ENCODE peak calls at places on chromosome 16, in seven cellular contexts. J is BE2C, A is A549, Q is breast epithelium, N is PC-3, V is AG09319, M is brain microvascular endothelial cell. Y is an unnamed sample.

GRCh38 chr16:87657621-87658192 is 55.4 kb downstream of the JPH3 start:
- DNase-seq in Q (no peak), N (peak), V (no peak), A (peak), M (no peak), J (no peak), Y (no peak)

GRCh38 chr16:66629856-66630255 is 25.4 kb downstream of the CMTM3 start:
- DNase-seq in A (no peak), Q (no peak), N (no peak), J (no peak), V (no peak), M (no peak), Y (no peak)

GRCh38 chr16:11602321-11602720 is 15.6 kb upstream of the LITAF start:
- DNase-seq in J (no peak), M (no peak), N (no peak), V (no peak), A (no peak), Q (no peak), Y (no peak)

GRCh38 chr16:25052530-25052929 is 37.4 kb upstream of the ARHGAP17 start:
- DNase-seq in V (no peak), Q (no peak), M (no peak), N (no peak), J (no peak), A (no peak), Y (no peak)

GRCh38 chr16:84322749-84323148 is 28.1 kb downstream of the WFDC1 start:
- DNase-seq in V (no peak), N (no peak), J (no peak), A (no peak), Q (no peak), M (no peak), Y (no peak)

GRCh38 chr16:12796498-12796897 is 7.2 kb downstream of the CPPED1 start:
- DNase-seq in A (no peak), M (peak), V (no peak), N (no peak), J (no peak), Q (no peak), Y (no peak)

GRCh38 chr16:67270931-67271338 is 8.4 kb upstream of the PLEKHG4 start:
- DNase-seq in M (no peak), V (no peak), Q (no peak), A (no peak), J (no peak), N (no peak), Y (no peak)

GRCh38 chr16:27408602-27409031 is 6.6 kb downstream of the IL21R start:
- DNase-seq in M (no peak), J (no peak), A (no peak), V (no peak), N (no peak), Q (no peak), Y (no peak)

GRCh38 chr16:84766978-84767773 is 52.6 kb upstream of the CRISPLD2 start:
- DNase-seq in N (no peak), J (no peak), V (no peak), A (no peak), Q (no peak), M (no peak), Y (no peak)

DNA sequence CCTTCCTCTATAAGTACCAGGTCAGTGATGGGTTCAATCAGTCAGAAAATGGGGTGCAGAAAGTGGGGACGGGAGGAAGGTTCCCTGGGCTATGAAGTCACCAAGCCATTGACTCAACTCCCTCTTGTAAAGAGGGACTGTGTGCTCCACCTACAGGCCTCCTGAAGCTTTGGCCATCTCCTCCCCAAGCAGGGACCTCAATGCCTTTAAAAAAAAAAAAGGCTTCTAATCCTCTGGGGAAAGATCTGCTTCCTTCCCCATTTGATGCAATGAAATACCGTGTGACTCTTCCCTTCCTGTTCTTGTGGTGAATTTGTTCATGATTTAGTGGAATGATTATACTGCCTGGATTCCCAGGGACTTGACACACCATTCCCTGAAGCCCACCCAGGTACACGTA is 30.8 kb downstream of the VWA3A start:
- DNase-seq in J (no peak), Q (no peak), V (no peak), M (no peak), A (peak), N (no peak), Y (no peak)
- TF ChIP-seq CTCF in J (no peak), Q (no peak), V (no peak), M (peak), A (no peak), N (peak), Y (no peak)

GRCh38 chr16:546909-547770 is 13.1 kb upstream of the PRR35 start:
- DNase-seq in J (peak), Q (peak), V (no peak), A (peak), M (no peak), N (no peak), Y (no peak)

GRCh38 chr16:540645-541340 is 13.3 kb downstream of the CAPN15 start:
- DNase-seq in Q (no peak), A (no peak), M (no peak), J (no peak), N (no peak), V (no peak), Y (no peak)

GRCh38 chr16:544517-544916 is 15.7 kb upstream of the PRR35 start:
- DNase-seq in A (no peak), Q (no peak), V (no peak), M (no peak), N (no peak), J (no peak), Y (no peak)

GRCh38 chr16:539901-540530 is 12.5 kb downstream of the CAPN15 start:
- DNase-seq in M (peak), J (no peak), A (no peak), N (no peak), V (no peak), Q (no peak), Y (no peak)

GRCh38 chr16:543301-544164 is 16.0 kb downstream of the CAPN15 start:
- DNase-seq in J (peak), A (no peak), M (no peak), N (no peak), V (no peak), Q (no peak), Y (no peak)
- TF ChIP-seq CTCF in J (no peak), A (no peak), M (no peak), N (no peak), V (no peak), Q (no peak), Y (no peak)

DNA sequence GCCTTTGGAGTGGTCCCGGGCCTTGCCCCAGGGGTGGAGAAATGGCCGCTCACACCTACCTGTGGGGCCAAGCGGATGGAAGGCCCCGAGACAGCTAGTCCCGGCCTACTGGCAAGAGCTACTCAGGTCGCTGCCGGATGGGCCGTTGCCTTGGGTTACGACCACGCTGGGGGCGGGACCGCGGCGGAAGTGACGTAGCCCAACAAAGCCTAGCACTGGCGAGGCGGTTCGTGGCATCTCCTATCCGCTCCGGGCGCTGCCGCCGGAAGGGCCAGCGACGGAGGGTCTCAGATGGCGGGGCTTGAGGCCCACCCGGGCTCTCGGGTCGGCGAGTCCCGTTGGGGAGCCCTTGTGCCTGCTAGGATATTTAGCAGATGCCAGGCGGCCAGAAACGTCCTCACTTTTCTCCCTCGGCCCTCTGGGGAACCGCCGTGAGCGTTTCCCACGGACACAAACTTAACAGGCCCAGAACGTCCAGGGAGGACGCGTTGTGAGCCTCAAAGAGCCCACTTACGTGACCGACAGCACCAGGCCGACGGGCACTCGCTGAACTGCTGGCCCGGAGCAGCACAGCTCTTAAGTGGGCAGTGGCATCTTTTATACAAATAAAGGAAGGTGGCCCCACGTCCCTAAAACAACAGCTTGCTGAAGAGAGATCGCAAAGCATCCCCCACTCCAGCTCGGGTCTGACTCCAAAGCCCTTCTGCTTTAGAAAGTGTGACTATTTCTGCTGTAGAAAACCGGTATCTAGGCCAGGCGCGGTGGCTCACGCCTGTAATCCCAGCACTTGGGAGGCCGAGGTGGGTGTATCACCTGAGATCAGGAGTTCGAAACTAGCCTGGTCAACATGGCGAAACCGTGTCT is at the start of gene C16orf46:
- DNase-seq in M (peak), Q (peak), N (peak), J (peak), V (peak), A (peak), Y (peak)
- TF ChIP-seq CTCF in M (no peak), Q (no peak), N (no peak), J (no peak), V (no peak), A (no peak), Y (no peak)

GRCh38 chr16:69531988-69532387 is 33.8 kb upstream of the NFAT5 start:
- DNase-seq in M (no peak), N (no peak), V (no peak), A (no peak), Q (no peak), J (no peak), Y (no peak)

GRCh38 chr16:69537706-69538080 is 28.1 kb upstream of the NFAT5 start:
- DNase-seq in N (no peak), A (no peak), M (no peak), V (no peak), J (no peak), Q (no peak), Y (no peak)

GRCh38 chr16:69535123-69536050 is 30.4 kb upstream of the NFAT5 start:
- DNase-seq in J (no peak), N (no peak), V (no peak), M (peak), Q (no peak), A (no peak), Y (no peak)

GRCh38 chr16:69534720-69535119 is 31.0 kb upstream of the NFAT5 start:
- DNase-seq in N (no peak), M (no peak), Q (no peak), V (no peak), J (no peak), A (no peak), Y (no peak)

DNA sequence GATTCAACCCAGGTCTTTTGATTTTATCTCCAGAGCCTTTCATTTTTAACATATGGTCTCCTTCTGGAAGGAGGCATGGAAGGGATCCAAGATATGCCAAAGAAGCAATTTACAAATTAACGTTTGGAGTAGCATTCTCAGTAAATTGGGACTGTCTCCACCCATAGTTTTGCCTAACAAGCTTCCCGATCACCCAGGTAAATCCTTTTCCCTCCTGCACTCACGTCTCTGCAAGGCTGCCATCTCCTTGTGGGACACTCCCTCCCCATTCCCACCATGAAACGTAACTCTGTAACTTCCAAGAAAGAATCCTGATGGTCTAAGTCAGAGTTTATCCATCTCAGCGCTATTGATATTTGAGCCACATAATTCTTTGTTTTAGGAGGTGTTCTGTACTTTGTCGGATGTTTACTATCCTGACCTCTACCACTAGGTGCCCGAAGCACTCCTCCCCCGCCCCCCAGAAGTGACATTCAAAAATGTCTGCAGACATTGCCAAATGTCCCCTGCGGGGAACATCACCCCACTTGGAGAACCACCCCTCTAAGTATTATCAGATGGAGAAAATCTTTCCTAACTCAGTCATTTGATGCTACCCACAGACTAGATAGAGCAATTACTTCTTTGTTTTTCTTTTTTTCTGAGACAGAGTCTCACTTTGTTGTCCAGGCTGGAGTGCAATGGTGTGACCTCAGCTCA is 32.9 kb upstream of the NFAT5 start:
- DNase-seq in M (no peak), N (no peak), Q (no peak), J (no peak), V (no peak), A (peak), Y (no peak)
- TF ChIP-seq CTCF in M (no peak), N (no peak), Q (no peak), J (no peak), V (no peak), A (no peak), Y (no peak)